ENCODE peak calls at places on chromosomes 3 and 15, in five cellular contexts. R is left lung; I is psoas muscle; Q is HL-60; G is CD4-positive, alpha-beta T cell. X is an unnamed sample.

GRCh38 chr3:124059580-124059979 is 67.7 kb upstream of the ROPN1 start:
- DNase-seq in R (no peak), I (no peak), Q (no peak), G (no peak), X (no peak)

GRCh38 chr3:23712656-23713559 is 92.8 kb upstream of the UBE2E1 start:
- DNase-seq in R (no peak), I (peak; percentile 80), Q (no peak), G (no peak), X (no peak)

GRCh38 chr3:42518800-42519567 is 16.5 kb downstream of the VIPR1 start:
- DNase-seq in R (no peak), I (no peak), Q (peak; percentile 25), G (peak; percentile 33), X (no peak)

GRCh38 chr15:92807971-92808571 is 92.1 kb upstream of the CHD2 start:
- DNase-seq in R (no peak), I (no peak), Q (peak; percentile 79), G (no peak), X (no peak)

GRCh38 chr15:31489801-31490646 is 163.4 kb downstream of the KLF13 start:
- DNase-seq in R (no peak), I (no peak), Q (peak; percentile 55), G (peak; percentile 18), X (peak; percentile 14)

GRCh38 chr3:113736548-113737089 is 9.4 kb downstream of the NAA50 start:
- DNase-seq in R (no peak), I (no peak), Q (peak; percentile 36), G (no peak), X (no peak)

GRCh38 chr3:114274929-114275328 is 18.9 kb upstream of the TIGIT start:
- DNase-seq in R (no peak), I (no peak), Q (peak; percentile 32), G (no peak), X (no peak)

GRCh38 chr15:22811640-22812039 is 25.2 kb downstream of the NIPA1 start:
- DNase-seq in R (no peak), I (no peak), Q (peak; percentile 71), G (no peak), X (no peak)

GRCh38 chr15:35746121-35746520 is 200.2 kb upstream of the DPH6 start:
- DNase-seq in R (no peak), I (no peak), Q (no peak), G (no peak), X (no peak)

GRCh38 chr15:41574158-41574557 is 15.1 kb downstream of the TYRO3 start:
- DNase-seq in R (no peak), I (no peak), Q (no peak), G (no peak), X (no peak)

GRCh38 chr3:183654727-183655126 is 19.3 kb downstream of the KLHL24 start:
- DNase-seq in R (no peak), I (no peak), Q (no peak), G (no peak), X (no peak)

GRCh38 chr15:34160735-34161134 is 49.2 kb downstream of the KATNBL1 start:
- DNase-seq in R (no peak), I (no peak), Q (no peak), G (no peak), X (no peak)

GRCh38 chr3:69890691-69891090 is 108.8 kb upstream of the SAMMSON start:
- DNase-seq in R (no peak), I (no peak), Q (no peak), G (no peak), X (no peak)

GRCh38 chr3:39671600-39671999 is 137.8 kb upstream of the MYRIP start:
- DNase-seq in R (no peak), I (no peak), Q (no peak), G (no peak), X (no peak)

GRCh38 chr15:70795311-70795665 is 31.9 kb upstream of the UACA start:
- DNase-seq in R (no peak), I (no peak), Q (no peak), G (no peak), X (no peak)

GRCh38 chr15:73899197-73900128 is 26.1 kb downstream of the TBC1D21 start:
- DNase-seq in R (no peak), I (no peak), Q (no peak), G (no peak), X (no peak)

GRCh38 chr3:147672035-147672434 is 262.9 kb downstream of the ZIC1 start:
- DNase-seq in R (no peak), I (no peak), Q (no peak), G (no peak), X (no peak)

GRCh38 chr3:57151021-57151449 is 14.1 kb downstream of the IL17RD start:
- DNase-seq in R (no peak), I (no peak), Q (no peak), G (no peak), X (no peak)

GRCh38 chr3:52026016-52026415 is 30.3 kb upstream of the RPL29 start:
- DNase-seq in R (no peak), I (peak; percentile 77), Q (no peak), G (no peak), X (no peak)

GRCh38 chr3:150764607-150765366 is 1.8 kb upstream of the SIAH2 start:
- DNase-seq in R (no peak), I (no peak), Q (no peak), G (no peak), X (no peak)

GRCh38 chr3:45612138-45612537 is 17.6 kb downstream of the LIMD1 start:
- DNase-seq in R (no peak), I (no peak), Q (no peak), G (no peak), X (no peak)

GRCh38 chr3:188390775-188391443 is 237.0 kb downstream of the LPP start:
- DNase-seq in R (no peak), I (no peak), Q (no peak), G (no peak), X (no peak)

GRCh38 chr3:175146258-175146657 is 287.1 kb downstream of the NAALADL2 start:
- DNase-seq in R (no peak), I (no peak), Q (no peak), G (no peak), X (no peak)

GRCh38 chr3:124117486-124117885 is 125.6 kb upstream of the ROPN1 start:
- DNase-seq in R (no peak), I (no peak), Q (no peak), G (no peak), X (no peak)

GRCh38 chr15:74723754-74724334 is 1.5 kb downstream of the CYP1A1 start:
- DNase-seq in R (no peak), I (no peak), Q (peak; percentile 22), G (no peak), X (no peak)

GRCh38 chr15:33200903-33201302 is 6.4 kb upstream of the FMN1 start:
- DNase-seq in R (no peak), I (no peak), Q (no peak), G (no peak), X (no peak)

DNA sequence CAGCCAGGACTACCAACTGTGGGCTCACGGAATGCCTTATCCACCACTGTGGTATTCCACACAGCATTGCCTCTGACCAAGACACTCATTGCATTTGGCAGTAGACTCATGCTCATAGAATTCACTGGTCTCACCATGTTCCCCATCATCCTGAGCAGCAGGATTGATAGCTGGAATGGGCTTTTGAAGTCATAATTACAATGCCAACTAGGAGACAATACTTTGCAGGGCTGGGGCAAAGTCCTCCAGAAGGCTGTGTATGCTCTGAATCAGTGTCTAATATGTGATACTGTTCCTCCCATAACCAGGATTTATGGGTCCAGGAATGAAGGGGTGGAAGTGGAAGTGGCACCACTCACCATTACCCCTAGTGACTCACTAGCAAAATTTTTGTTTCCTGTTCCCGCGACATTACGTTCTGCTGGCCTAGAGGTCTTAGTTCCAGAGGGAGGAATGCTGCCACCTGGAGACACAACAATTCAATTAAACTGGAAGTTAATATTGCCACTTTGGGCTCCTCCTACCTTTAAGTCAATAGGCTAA is 58.6 kb upstream of the CCDC80 start:
- DNase-seq in R (no peak), I (no peak), Q (no peak), G (no peak), X (no peak)
- TF ChIP-seq CTCF in R (no peak), I (no peak), Q (no peak), G (no peak), X (no peak)

GRCh38 chr15:29736012-29736744 is 86.1 kb downstream of the TJP1 start:
- DNase-seq in R (no peak), I (no peak), Q (no peak), G (no peak), X (no peak)

GRCh38 chr15:29734917-29735572 is 87.2 kb downstream of the TJP1 start:
- DNase-seq in R (no peak), I (no peak), Q (no peak), G (no peak), X (no peak)

GRCh38 chr15:29736745-29737023 is 85.6 kb downstream of the TJP1 start:
- DNase-seq in R (no peak), I (no peak), Q (no peak), G (no peak), X (no peak)

DNA sequence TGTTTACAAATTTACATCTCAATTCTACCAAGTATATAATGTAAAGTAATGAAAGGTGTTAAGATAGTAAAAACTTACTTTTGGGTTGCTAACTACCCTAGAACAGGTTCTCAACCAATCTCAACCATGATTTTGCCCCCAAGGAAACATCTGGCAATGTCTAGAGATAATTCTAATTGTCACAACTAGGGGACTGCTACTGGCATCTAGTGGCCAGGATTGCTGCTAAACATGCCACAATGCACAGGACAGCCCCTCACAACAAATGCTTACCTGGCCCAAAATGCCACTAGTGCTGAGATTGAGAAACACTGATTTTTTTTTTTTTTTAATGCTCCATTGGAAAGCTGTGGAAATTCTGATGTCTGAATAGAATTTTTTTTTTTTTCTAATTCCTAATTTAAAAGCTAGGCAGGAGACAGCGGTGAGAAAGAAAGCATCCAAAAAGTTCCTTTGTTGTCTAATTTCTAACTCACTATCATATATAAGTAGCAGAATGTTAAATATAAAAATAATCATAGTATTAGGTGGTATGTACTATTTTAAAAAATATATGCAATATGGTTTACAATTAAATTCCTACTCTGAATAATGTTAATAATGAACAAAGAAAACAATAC is 81.5 kb downstream of the TJP1 start:
- DNase-seq in R (no peak), I (no peak), Q (no peak), G (no peak), X (no peak)
- TF ChIP-seq CTCF in R (no peak), I (no peak), Q (no peak), G (no peak), X (peak; percentile 25)

DNA sequence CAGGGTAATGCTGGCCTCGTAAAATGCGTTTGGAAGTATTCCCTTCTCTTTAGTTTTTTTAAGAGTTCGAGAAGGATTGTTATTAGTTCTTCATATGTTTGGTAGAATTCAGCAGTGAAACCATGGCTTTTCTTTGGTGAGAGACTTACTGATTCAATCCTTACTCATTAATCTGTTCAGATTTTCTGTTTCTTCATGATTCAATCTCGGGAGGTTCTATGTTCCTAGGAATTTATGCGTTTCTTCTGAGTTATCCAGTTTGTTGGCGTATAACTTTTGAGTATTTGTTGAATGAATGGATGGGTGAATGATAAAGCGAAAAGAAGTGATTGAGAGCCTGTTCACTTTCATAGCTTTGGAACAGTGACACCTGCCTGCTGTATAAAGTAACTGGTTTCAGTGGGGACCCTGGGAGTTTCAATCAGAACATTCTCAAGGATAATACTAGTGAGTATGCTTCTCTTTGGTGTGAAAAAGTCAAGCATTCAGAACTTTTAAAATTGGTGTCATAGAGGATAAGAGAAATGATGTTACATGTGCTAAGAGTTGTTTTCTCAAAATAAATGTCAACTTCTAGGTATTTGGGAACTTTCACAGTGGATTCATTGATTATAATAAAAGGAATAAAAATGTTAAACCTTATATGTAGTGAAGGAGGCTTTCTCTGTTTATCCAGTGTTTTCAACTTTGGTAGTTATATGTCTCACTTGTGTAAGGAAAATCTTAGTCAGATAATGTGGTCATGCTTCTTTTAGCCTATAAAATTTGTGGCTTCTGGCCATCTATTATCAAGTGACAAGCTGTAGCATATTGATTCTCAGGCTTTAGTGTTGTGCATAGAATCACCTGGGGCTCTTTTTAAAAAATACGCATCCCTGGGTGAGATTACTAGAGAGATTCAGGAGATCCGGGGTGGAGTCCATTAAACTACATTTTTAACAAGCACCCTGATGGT is 11.7 kb downstream of the LRCH3 start:
- DNase-seq in R (no peak), I (no peak), Q (no peak), G (no peak), X (no peak)
- TF ChIP-seq CTCF in R (no peak), I (no peak), Q (no peak), G (peak; percentile 35), X (peak; percentile 12)

GRCh38 chr3:179056326-179056725 is 15.3 kb downstream of the ZMAT3 start:
- DNase-seq in R (no peak), I (no peak), Q (no peak), G (no peak), X (no peak)
- TF ChIP-seq CTCF in R (no peak), I (no peak), Q (no peak), G (no peak), X (no peak)

X was measured in progenitor cell of endocrine pancreas.